ENCODE peak calls at places on chromosomes 3 and 15, in four cellular contexts. One of them, this sample, is unnamed. For H3K4me1, the result is how much of the 10 kb centered on the place peaks cover.

GRCh38 chr3:16513141-16514020 is at the start of gene RFTN1:
- DNase-seq in CD8-positive, alpha-beta memory T cell: peak
- DNase-seq in tibial nerve: peak
- DNase-seq in OCI-LY7: peak
- DNase-seq in this sample: peak

GRCh38 chr3:107710851-107711250 is 188.1 kb downstream of the BBX start:
- DNase-seq in OCI-LY7: no peak
- DNase-seq in tibial nerve: peak
- DNase-seq in CD8-positive, alpha-beta memory T cell: no peak
- DNase-seq in this sample: no peak

GRCh38 chr3:16516695-16517481 is 3.4 kb upstream of the RFTN1 start:
- DNase-seq in tibial nerve: peak
- DNase-seq in CD8-positive, alpha-beta memory T cell: no peak
- DNase-seq in OCI-LY7: no peak
- DNase-seq in this sample: no peak

GRCh38 chr15:71189723-71190122 is 74.5 kb downstream of the THSD4 start:
- DNase-seq in CD8-positive, alpha-beta memory T cell: no peak
- DNase-seq in OCI-LY7: no peak
- DNase-seq in tibial nerve: no peak
- DNase-seq in this sample: no peak

GRCh38 chr3:188178293-188178950 is 24.5 kb downstream of the LPP start:
- DNase-seq in OCI-LY7: no peak
- DNase-seq in tibial nerve: no peak
- DNase-seq in CD8-positive, alpha-beta memory T cell: no peak
- DNase-seq in this sample: no peak

GRCh38 chr3:39744746-39745145 is 64.7 kb upstream of the MYRIP start:
- DNase-seq in tibial nerve: no peak
- DNase-seq in OCI-LY7: no peak
- DNase-seq in CD8-positive, alpha-beta memory T cell: no peak
- DNase-seq in this sample: no peak

GRCh38 chr15:78634251-78635145 is 6.5 kb downstream of the CHRNB4 start:
- DNase-seq in tibial nerve: no peak
- DNase-seq in OCI-LY7: no peak
- DNase-seq in CD8-positive, alpha-beta memory T cell: no peak
- DNase-seq in this sample: no peak

GRCh38 chr3:101544181-101544850 is 17.4 kb upstream of the TRMT10C start:
- DNase-seq in tibial nerve: no peak
- DNase-seq in CD8-positive, alpha-beta memory T cell: no peak
- DNase-seq in OCI-LY7: no peak
- DNase-seq in this sample: no peak

GRCh38 chr3:134640872-134641470 is 9.9 kb downstream of the KY start:
- DNase-seq in OCI-LY7: peak
- DNase-seq in CD8-positive, alpha-beta memory T cell: no peak
- DNase-seq in tibial nerve: no peak
- DNase-seq in this sample: no peak

GRCh38 chr3:49327485-49327884 is 12.4 kb downstream of the USP4 start:
- DNase-seq in CD8-positive, alpha-beta memory T cell: no peak
- DNase-seq in OCI-LY7: no peak
- DNase-seq in tibial nerve: no peak
- DNase-seq in this sample: no peak

GRCh38 chr3:59469948-59470723 is 420.3 kb upstream of the CFAP20DC start:
- DNase-seq in tibial nerve: no peak
- DNase-seq in CD8-positive, alpha-beta memory T cell: no peak
- DNase-seq in OCI-LY7: no peak
- DNase-seq in this sample: no peak

GRCh38 chr15:40106203-40107161 is 2.2 kb downstream of the BMF start:
- DNase-seq in OCI-LY7: peak
- DNase-seq in tibial nerve: peak
- DNase-seq in CD8-positive, alpha-beta memory T cell: no peak
- DNase-seq in this sample: peak

GRCh38 chr3:149536429-149536828 is 61.9 kb downstream of the TM4SF4 start:
- DNase-seq in CD8-positive, alpha-beta memory T cell: no peak
- DNase-seq in OCI-LY7: no peak
- DNase-seq in tibial nerve: no peak
- DNase-seq in this sample: peak

GRCh38 chr3:196422976-196423781 is 9.0 kb downstream of the UBXN7 start:
- DNase-seq in tibial nerve: no peak
- DNase-seq in OCI-LY7: no peak
- DNase-seq in CD8-positive, alpha-beta memory T cell: no peak
- DNase-seq in this sample: peak

GRCh38 chr15:52180851-52181450 is 10.2 kb downstream of the GNB5 start:
- DNase-seq in OCI-LY7: peak
- DNase-seq in CD8-positive, alpha-beta memory T cell: no peak
- DNase-seq in tibial nerve: no peak
- DNase-seq in this sample: no peak

GRCh38 chr3:196216681-196217211 is 412 bp downstream of the SLC51A start:
- DNase-seq in OCI-LY7: no peak
- DNase-seq in tibial nerve: no peak
- DNase-seq in CD8-positive, alpha-beta memory T cell: no peak
- DNase-seq in this sample: no peak

GRCh38 chr15:64854041-64854440 is 12.3 kb downstream of the PLEKHO2 start:
- DNase-seq in OCI-LY7: no peak
- DNase-seq in CD8-positive, alpha-beta memory T cell: no peak
- DNase-seq in tibial nerve: no peak
- DNase-seq in this sample: no peak
- H3K4me1 ChIP-seq in OCI-LY7: under half
- H3K4me1 ChIP-seq in CD8-positive, alpha-beta memory T cell: under half
- H3K4me1 ChIP-seq in tibial nerve: half or more
- H3K4me1 ChIP-seq in this sample: half or more

DNA sequence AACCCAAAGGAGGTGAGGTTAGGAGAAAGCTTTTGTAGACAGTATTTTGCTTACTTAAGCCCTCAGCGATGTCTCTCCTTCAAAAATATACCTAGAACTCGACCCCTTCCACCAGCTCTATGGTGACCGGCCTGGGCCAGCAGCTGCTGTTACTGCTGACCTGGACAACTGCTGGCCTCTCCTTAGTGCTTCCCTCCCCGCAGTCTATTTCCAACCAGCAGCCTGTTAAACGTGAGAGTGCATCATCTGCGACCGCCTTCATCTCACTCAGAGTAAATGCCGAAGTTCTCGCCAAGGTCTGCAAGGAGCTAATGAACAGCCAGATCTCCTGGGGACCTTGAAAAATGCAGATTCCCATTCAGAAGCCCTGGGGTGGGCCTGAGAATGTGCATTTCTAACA is 86.7 kb downstream of the RPLP1 start:
- DNase-seq in tibial nerve: no peak
- DNase-seq in OCI-LY7: no peak
- DNase-seq in CD8-positive, alpha-beta memory T cell: no peak
- DNase-seq in this sample: no peak
- H3K4me1 ChIP-seq in tibial nerve: under half
- H3K4me1 ChIP-seq in OCI-LY7: under half
- H3K4me1 ChIP-seq in CD8-positive, alpha-beta memory T cell: under half
- H3K4me1 ChIP-seq in this sample: under half

DNA sequence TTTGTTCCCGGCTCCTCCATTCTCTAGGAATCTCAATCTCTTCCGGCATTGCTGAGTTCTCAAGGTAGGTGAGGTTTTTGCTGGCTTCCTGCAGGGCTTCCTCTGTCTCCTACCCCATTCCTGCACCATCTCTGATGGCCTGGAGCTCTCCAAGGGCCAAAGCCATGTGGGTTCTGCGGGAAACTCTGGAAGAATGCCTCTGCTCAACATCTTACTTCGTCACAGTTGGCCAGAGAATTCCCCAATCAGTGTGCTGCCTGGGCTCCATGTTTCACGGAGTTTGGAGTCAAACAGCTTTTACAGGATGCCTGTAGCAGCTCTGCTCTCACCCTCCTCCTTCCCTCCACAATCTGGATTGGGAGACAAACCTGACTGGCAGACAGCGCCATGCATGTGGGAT is 253.9 kb upstream of the HES1 start:
- DNase-seq in tibial nerve: no peak
- DNase-seq in OCI-LY7: no peak
- DNase-seq in CD8-positive, alpha-beta memory T cell: no peak
- DNase-seq in this sample: no peak
- H3K4me1 ChIP-seq in tibial nerve: under half
- H3K4me1 ChIP-seq in OCI-LY7: under half
- H3K4me1 ChIP-seq in CD8-positive, alpha-beta memory T cell: under half
- H3K4me1 ChIP-seq in this sample: under half

DNA sequence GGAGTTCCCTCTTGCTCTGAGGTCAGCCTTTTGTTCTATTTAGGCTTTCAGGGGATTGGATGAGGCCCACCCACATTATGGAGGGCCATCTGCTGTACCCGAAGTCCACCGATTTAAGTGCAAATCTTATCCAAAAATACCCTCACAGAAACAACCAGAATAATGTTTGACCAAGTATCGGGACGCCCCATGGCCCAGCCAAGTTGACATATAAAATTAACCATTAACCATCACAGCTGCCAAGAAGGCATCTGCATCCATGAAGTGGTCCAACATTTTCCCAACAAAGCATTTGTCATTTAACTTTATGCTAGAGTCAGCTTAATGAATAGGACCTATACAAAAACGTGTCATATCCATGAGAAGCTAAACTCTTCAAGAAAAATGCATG is 46.2 kb upstream of the TBC1D23 start:
- DNase-seq in OCI-LY7: no peak
- DNase-seq in CD8-positive, alpha-beta memory T cell: no peak
- DNase-seq in tibial nerve: no peak
- DNase-seq in this sample: no peak
- H3K4me1 ChIP-seq in OCI-LY7: under half
- H3K4me1 ChIP-seq in CD8-positive, alpha-beta memory T cell: under half
- H3K4me1 ChIP-seq in tibial nerve: under half
- H3K4me1 ChIP-seq in this sample: under half

GRCh38 chr3:48225587-48225986 is 2.3 kb downstream of the CAMP start:
- DNase-seq in tibial nerve: no peak
- DNase-seq in OCI-LY7: no peak
- DNase-seq in CD8-positive, alpha-beta memory T cell: no peak
- DNase-seq in this sample: no peak
- H3K4me1 ChIP-seq in tibial nerve: under half
- H3K4me1 ChIP-seq in OCI-LY7: half or more
- H3K4me1 ChIP-seq in CD8-positive, alpha-beta memory T cell: under half
- H3K4me1 ChIP-seq in this sample: under half

DNA sequence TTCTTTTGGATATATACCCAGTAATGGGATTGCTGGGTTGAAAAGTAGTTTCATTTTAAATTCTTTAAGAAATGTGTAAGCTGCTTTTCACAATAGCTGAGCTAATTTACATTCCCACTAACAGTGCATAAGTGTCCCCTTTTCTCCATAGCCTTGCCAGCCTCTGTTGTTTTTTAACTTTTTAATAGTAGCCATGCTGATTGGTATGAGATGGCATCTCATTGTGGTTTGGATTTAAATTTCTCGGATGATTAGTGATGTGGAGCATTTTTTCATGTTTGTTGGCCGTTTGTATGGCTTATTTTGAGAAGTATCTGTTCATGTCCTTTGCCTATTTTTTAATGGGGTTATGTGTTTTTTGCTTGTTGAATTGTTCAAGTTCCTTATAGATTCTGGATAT is 444.3 kb upstream of the ATP11B start:
- DNase-seq in tibial nerve: no peak
- DNase-seq in OCI-LY7: peak
- DNase-seq in CD8-positive, alpha-beta memory T cell: no peak
- DNase-seq in this sample: no peak
- H3K4me1 ChIP-seq in tibial nerve: under half
- H3K4me1 ChIP-seq in OCI-LY7: half or more
- H3K4me1 ChIP-seq in CD8-positive, alpha-beta memory T cell: under half
- H3K4me1 ChIP-seq in this sample: under half

DNA sequence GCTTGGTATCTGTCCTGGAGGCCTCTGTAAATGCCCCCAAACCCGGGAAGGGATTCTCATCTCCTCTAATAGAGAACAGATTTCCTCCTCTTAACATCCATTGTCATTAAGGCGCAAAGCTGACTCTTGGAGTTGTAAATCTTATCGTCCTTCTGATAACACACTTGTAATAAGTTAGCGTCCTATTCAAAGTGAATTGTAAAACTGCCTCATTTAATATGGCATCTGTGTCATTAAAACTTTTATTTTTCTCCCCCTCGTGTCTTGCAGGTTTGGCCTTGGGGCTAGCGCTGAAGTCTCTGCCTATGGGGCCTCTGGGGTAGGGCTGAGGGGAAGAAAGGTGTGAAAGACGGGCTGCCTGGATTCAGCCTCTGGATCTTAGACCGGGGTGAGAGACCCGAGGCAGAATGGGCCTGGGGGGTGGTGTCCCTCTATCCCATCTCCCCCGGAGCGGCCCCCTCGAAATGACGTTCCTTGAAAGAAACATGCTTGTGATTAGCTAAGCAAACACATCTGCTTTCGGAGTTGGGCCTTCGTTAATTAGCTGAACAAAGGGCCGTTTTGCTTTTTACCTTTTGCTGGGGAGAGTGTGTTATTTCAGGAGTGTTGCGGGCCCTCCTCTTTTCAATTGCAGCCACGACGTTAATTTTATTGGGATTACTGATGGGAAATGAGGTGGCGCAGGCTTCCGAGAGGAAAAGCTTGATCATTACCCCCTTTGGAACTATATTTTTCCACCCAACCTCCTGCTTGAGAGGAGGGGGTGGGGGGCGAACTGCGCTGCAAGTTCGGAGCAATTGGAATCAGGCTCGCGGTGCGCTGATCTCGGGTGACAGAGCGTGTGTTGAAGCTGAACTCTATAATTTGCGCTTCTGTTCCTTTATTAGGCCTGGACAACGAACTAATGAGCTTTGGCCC is 12.4 kb downstream of the NR2F2 start:
- DNase-seq in tibial nerve: no peak
- DNase-seq in CD8-positive, alpha-beta memory T cell: no peak
- DNase-seq in OCI-LY7: no peak
- DNase-seq in this sample: no peak
- H3K4me1 ChIP-seq in tibial nerve: under half
- H3K4me1 ChIP-seq in CD8-positive, alpha-beta memory T cell: under half
- H3K4me1 ChIP-seq in OCI-LY7: under half
- H3K4me1 ChIP-seq in this sample: under half

GRCh38 chr3:138326866-138327595 is 2.6 kb downstream of the NME9 start:
- DNase-seq in OCI-LY7: no peak
- DNase-seq in tibial nerve: no peak
- DNase-seq in CD8-positive, alpha-beta memory T cell: no peak
- DNase-seq in this sample: no peak
- H3K4me1 ChIP-seq in OCI-LY7: under half
- H3K4me1 ChIP-seq in tibial nerve: under half
- H3K4me1 ChIP-seq in CD8-positive, alpha-beta memory T cell: under half
- H3K4me1 ChIP-seq in this sample: under half

DNA sequence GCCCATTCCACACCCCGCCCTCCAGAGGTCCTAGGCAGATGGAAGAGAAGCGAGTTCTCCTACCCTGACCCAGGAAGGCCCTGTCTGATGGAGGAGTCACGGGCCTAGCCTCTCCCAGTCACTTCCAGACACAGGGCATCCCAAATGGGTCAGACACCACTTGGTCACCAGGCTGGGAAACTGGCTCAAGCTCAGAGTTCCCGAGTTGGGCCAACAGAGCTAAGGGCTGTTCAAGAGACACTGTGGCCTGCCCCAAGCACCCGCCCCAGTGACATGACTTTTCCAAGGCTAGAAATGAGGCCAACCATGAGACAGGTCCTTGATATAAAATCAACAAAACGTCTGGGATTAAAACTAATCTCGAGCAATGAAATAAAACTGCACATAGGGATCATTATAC is 113.8 kb downstream of the IQSEC1 start:
- DNase-seq in OCI-LY7: no peak
- DNase-seq in tibial nerve: no peak
- DNase-seq in CD8-positive, alpha-beta memory T cell: no peak
- DNase-seq in this sample: no peak
- H3K4me1 ChIP-seq in OCI-LY7: half or more
- H3K4me1 ChIP-seq in tibial nerve: half or more
- H3K4me1 ChIP-seq in CD8-positive, alpha-beta memory T cell: half or more
- H3K4me1 ChIP-seq in this sample: under half